ENCODE peak calls at places on chromosomes 13 and 19, in seven cellular contexts. One of them, this sample, is unnamed.

GRCh38 chr13:51781246-51782022 is 22.5 kb downstream of the DHRS12 start:
- DNase-seq in SK-N-SH: peak
- DNase-seq in H1: no peak
- DNase-seq in HepG2: no peak
- DNase-seq in HCT116: peak
- DNase-seq in K562: no peak
- DNase-seq in GM12878: no peak
- DNase-seq in this sample: peak

GRCh38 chr19:55552206-55552605 is 6.9 kb upstream of the SBK3 start:
- DNase-seq in SK-N-SH: no peak
- DNase-seq in H1: no peak
- DNase-seq in HepG2: no peak
- DNase-seq in HCT116: no peak
- DNase-seq in K562: no peak
- DNase-seq in GM12878: no peak
- DNase-seq in this sample: no peak

GRCh38 chr13:32911506-32911905 is 104.7 kb upstream of the KL start:
- DNase-seq in SK-N-SH: peak
- DNase-seq in H1: peak
- DNase-seq in HepG2: peak
- DNase-seq in HCT116: peak
- DNase-seq in K562: peak
- DNase-seq in GM12878: no peak
- DNase-seq in this sample: peak

GRCh38 chr13:74641586-74641985 is 507.4 kb upstream of the KLF12 start:
- DNase-seq in SK-N-SH: no peak
- DNase-seq in H1: no peak
- DNase-seq in HepG2: no peak
- DNase-seq in HCT116: no peak
- DNase-seq in K562: no peak
- DNase-seq in GM12878: no peak
- DNase-seq in this sample: no peak

GRCh38 chr19:6616011-6616410 is 25.1 kb upstream of the CD70 start:
- DNase-seq in SK-N-SH: no peak
- DNase-seq in H1: no peak
- DNase-seq in HepG2: no peak
- DNase-seq in HCT116: no peak
- DNase-seq in K562: no peak
- DNase-seq in GM12878: no peak
- DNase-seq in this sample: no peak

GRCh38 chr19:58518261-58519086 is 1.1 kb downstream of the ZBTB45 start:
- DNase-seq in SK-N-SH: peak
- DNase-seq in H1: no peak
- DNase-seq in HepG2: no peak
- DNase-seq in HCT116: no peak
- DNase-seq in K562: no peak
- DNase-seq in GM12878: no peak
- DNase-seq in this sample: no peak

GRCh38 chr19:37950471-37951175 is 43.6 kb downstream of the SIPA1L3 start:
- DNase-seq in SK-N-SH: no peak
- DNase-seq in H1: no peak
- DNase-seq in HepG2: no peak
- DNase-seq in HCT116: no peak
- DNase-seq in K562: no peak
- DNase-seq in GM12878: no peak
- DNase-seq in this sample: no peak

GRCh38 chr19:11598746-11599145 is 1.5 kb downstream of the ZNF627 start:
- DNase-seq in SK-N-SH: no peak
- DNase-seq in H1: no peak
- DNase-seq in HepG2: no peak
- DNase-seq in HCT116: no peak
- DNase-seq in K562: no peak
- DNase-seq in GM12878: no peak
- DNase-seq in this sample: no peak

GRCh38 chr13:31012285-31013024 is 80.0 kb downstream of the TEX26 start:
- DNase-seq in SK-N-SH: peak
- DNase-seq in H1: no peak
- DNase-seq in HepG2: peak
- DNase-seq in HCT116: no peak
- DNase-seq in K562: peak
- DNase-seq in GM12878: no peak
- DNase-seq in this sample: no peak

GRCh38 chr13:23433171-23434153 is at the start of gene SACS:
- DNase-seq in SK-N-SH: peak
- DNase-seq in H1: peak
- DNase-seq in HepG2: no peak
- DNase-seq in HCT116: no peak
- DNase-seq in K562: no peak
- DNase-seq in GM12878: no peak
- DNase-seq in this sample: peak

DNA sequence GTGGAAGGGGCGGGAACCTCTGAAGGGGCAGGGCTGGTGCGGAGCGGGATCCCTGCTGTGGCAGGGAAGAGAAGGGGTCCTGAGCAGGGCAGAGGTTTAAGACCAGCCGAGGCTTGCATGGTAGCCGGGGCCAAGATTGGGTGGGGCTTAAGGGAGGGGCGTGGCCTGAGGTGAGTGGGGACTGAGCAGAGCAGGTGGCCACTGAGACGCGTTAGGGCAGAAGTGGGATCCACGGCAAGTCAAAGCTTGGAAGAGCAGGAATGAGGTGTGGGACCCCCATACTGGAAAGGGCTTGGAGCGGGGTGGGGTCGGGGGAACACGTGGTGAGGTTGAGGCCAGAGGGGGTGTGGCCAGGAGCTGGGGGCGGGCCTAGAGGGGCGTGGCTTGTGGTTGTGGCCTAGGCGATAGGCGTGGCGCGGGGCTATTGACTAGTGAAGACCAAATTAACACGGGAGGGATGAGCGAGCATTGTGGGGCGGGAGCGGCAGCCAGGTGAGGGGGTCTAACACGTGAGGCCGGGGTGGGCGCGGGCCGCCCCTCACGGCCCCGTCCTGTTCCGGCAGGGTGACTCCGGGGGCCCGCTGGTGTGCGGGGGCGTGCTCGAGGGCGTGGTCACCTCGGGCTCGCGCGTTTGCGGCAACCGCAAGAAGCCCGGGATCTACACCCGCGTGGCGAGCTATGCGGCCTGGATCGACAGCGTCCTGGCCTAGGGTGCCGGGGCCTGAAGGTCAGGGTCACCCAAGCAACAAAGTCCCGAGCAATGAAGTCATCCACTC is 3.3 kb downstream of the CFD start:
- DNase-seq in SK-N-SH: peak
- DNase-seq in H1: peak
- DNase-seq in HepG2: no peak
- DNase-seq in HCT116: no peak
- DNase-seq in K562: peak
- DNase-seq in GM12878: peak
- DNase-seq in this sample: peak
- TF ChIP-seq JUND in SK-N-SH: no peak
- TF ChIP-seq JUND in H1: no peak
- TF ChIP-seq JUND in HepG2: no peak
- TF ChIP-seq JUND in HCT116: no peak
- TF ChIP-seq JUND in K562: no peak
- TF ChIP-seq JUND in GM12878: no peak
- TF ChIP-seq JUND in this sample: no peak

GRCh38 chr19:8310342-8311055 is 2.3 kb upstream of the CD320 start:
- DNase-seq in SK-N-SH: no peak
- DNase-seq in H1: no peak
- DNase-seq in HepG2: no peak
- DNase-seq in HCT116: no peak
- DNase-seq in K562: no peak
- DNase-seq in GM12878: no peak
- DNase-seq in this sample: no peak

GRCh38 chr19:8308891-8309291 is 733 bp upstream of the CD320 start:
- DNase-seq in SK-N-SH: no peak
- DNase-seq in H1: no peak
- DNase-seq in HepG2: no peak
- DNase-seq in HCT116: no peak
- DNase-seq in K562: no peak
- DNase-seq in GM12878: no peak
- DNase-seq in this sample: no peak

GRCh38 chr19:8307965-8308866 is at the start of gene CD320:
- DNase-seq in SK-N-SH: peak
- DNase-seq in H1: no peak
- DNase-seq in HepG2: peak
- DNase-seq in HCT116: peak
- DNase-seq in K562: peak
- DNase-seq in GM12878: peak
- DNase-seq in this sample: no peak

GRCh38 chr19:8307400-8307964 is 676 bp downstream of the CD320 start:
- DNase-seq in SK-N-SH: peak
- DNase-seq in H1: no peak
- DNase-seq in HepG2: peak
- DNase-seq in HCT116: no peak
- DNase-seq in K562: peak
- DNase-seq in GM12878: no peak
- DNase-seq in this sample: no peak

DNA sequence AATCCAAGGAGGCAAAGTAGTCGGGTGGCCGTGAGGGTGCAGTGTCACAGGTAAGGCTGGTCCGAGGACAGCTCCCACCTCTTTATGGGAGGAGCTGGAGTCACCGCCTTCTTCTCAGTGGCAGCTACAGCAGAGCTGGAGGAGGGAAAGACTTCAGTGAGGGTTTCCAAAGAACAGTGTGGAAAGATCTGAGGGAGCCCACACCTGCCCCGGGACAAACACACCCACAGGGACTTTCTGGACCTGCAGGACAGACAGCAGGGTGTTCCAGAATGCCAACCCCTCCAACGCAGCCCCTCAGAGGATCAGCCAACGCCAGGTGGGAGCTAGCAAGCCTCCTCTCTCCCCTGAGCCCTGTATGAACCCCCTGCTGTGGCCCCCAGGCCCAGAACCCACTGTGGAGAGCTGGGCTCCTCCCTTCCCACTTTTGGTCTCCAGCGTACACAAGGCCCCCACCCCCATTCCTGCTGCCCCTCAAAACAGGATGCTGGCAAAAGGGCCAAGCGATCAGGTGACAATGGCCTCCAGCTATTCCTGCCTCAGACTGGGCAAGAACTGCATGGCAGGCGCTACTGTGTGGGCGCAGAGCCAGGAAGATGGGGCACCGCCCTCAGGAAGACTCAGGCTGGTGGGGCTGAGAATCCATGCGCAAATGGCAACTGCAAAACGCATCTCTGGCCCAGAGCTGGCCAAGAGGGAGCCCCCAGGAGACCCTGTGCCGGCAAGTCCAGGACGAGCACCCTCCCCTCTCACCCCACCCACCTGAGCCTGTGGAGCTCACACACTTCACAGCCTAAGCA is 3.5 kb upstream of the CD320 start:
- DNase-seq in SK-N-SH: no peak
- DNase-seq in H1: no peak
- DNase-seq in HepG2: no peak
- DNase-seq in HCT116: no peak
- DNase-seq in K562: peak
- DNase-seq in GM12878: no peak
- DNase-seq in this sample: no peak
- TF ChIP-seq JUND in SK-N-SH: no peak
- TF ChIP-seq JUND in H1: no peak
- TF ChIP-seq JUND in HepG2: no peak
- TF ChIP-seq JUND in HCT116: no peak
- TF ChIP-seq JUND in K562: no peak
- TF ChIP-seq JUND in GM12878: no peak
- TF ChIP-seq JUND in this sample: no peak

DNA sequence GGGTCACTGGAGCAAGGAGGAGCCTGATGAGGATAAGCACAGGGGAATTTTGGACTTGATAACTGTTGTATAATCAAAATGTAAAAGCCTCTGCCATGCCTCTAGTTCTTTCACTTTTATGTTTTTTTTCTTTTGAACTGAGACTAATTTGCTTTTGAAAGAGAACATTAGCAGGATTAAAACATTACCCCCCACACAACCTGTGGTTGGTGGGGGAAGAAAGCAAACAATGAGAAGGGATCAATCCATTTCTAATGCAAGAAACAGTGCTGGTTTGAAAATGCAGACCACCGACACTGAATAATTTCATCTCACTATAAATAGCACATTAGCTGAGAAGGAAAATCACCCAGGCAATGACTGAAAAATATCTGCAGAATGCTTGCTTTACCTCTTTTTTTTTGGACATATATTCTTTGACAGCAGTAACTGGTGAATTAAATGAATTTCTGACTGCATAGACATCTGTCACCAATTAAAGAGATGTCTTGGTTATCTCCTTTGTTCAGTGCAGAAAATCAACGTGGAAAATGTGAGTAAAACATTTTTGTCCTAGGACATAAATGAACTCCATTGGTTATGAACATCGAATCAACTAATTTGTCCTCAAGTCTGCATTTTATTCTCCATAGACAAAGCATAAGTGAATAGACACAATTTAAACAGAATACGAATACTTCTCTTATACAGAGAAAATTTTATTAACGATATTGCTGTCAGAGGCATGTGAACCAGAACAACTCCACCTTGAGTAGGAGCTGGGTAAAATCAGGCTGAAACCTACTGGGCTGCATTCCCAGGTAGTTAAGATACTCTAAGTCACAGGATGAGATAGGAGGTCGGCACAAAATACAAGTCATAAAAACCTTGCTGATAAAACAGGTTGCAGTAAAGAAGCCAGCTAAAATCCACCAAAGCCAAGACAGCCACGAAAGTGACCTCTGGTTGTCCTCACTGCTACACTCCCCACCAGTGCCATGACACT is 48.8 kb upstream of the TRPC4 start:
- DNase-seq in SK-N-SH: no peak
- DNase-seq in H1: no peak
- DNase-seq in HepG2: no peak
- DNase-seq in HCT116: no peak
- DNase-seq in K562: no peak
- DNase-seq in GM12878: no peak
- DNase-seq in this sample: no peak
- TF ChIP-seq JUND in SK-N-SH: no peak
- TF ChIP-seq JUND in H1: no peak
- TF ChIP-seq JUND in HepG2: no peak
- TF ChIP-seq JUND in HCT116: no peak
- TF ChIP-seq JUND in K562: no peak
- TF ChIP-seq JUND in GM12878: no peak
- TF ChIP-seq JUND in this sample: no peak

DNA sequence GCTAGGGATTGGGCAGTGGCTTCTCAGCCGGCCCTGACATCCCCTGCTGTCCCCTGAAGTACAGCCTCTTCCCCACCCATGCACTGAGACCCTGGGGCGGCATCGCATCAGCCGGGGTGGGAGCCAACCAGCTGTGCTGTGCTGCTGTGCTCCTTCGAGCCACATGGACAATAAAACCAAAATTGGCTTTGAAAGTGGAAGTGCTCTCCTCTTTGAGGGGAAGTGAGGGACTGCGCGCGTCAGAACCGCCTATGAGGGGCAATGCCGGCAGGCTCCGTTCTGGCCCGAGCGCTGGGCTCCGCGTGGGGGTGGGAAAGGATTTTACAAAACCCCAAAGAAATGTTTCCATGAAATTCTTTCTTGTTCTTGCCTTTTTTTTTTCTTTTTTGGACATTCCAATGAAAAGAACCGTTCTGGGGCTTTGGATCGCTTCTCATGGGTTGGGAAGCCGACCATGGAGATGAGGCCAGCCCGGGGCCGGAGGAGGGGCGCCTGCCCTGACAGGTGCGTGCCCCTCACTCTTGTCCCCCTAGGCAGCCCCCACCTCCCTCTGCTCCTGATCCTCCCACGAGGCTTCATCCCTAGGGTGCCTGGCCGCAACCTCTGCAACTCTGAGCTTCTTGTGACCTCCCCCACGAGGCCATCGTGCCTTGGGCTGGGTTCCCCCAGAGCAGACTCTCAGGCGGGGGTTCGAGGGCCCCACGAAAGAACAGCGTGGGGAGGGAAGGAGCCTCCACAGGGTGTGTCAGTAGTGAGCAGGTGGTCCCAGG is 22.6 kb downstream of the KLHL26 start:
- DNase-seq in SK-N-SH: peak
- DNase-seq in H1: no peak
- DNase-seq in HepG2: no peak
- DNase-seq in HCT116: no peak
- DNase-seq in K562: no peak
- DNase-seq in GM12878: no peak
- DNase-seq in this sample: no peak
- TF ChIP-seq JUND in SK-N-SH: no peak
- TF ChIP-seq JUND in H1: no peak
- TF ChIP-seq JUND in HepG2: no peak
- TF ChIP-seq JUND in HCT116: no peak
- TF ChIP-seq JUND in K562: no peak
- TF ChIP-seq JUND in GM12878: no peak
- TF ChIP-seq JUND in this sample: no peak